ENCODE peak calls at places on chromosomes 4 and X, in five cellular contexts. One of them, this sample, is unnamed.

GRCh38 chrX:29491659-29492058 is 723.7 kb upstream of the MAGEB2 start:
- DNase-seq in cardiac muscle cell: no peak
- DNase-seq in K562: no peak
- DNase-seq in tibial nerve: no peak
- DNase-seq in psoas muscle: no peak
- DNase-seq in this sample: no peak

GRCh38 chr4:123562994-123563745 is 166.6 kb downstream of the SPRY1 start:
- DNase-seq in psoas muscle: no peak
- DNase-seq in tibial nerve: no peak
- DNase-seq in cardiac muscle cell: peak; percentile 25
- DNase-seq in K562: no peak
- DNase-seq in this sample: no peak

GRCh38 chr4:179664628-179665027 is 2222.4 kb upstream of the AGA start:
- DNase-seq in cardiac muscle cell: no peak
- DNase-seq in psoas muscle: no peak
- DNase-seq in tibial nerve: no peak
- DNase-seq in K562: no peak
- DNase-seq in this sample: no peak

GRCh38 chr4:47862297-47862696 is 24.4 kb upstream of the CORIN start:
- DNase-seq in tibial nerve: no peak
- DNase-seq in cardiac muscle cell: peak; percentile 19
- DNase-seq in psoas muscle: no peak
- DNase-seq in K562: no peak
- DNase-seq in this sample: no peak

GRCh38 chr4:155609455-155610059 is 57.1 kb upstream of the GUCY1A1 start:
- DNase-seq in tibial nerve: no peak
- DNase-seq in cardiac muscle cell: no peak
- DNase-seq in K562: no peak
- DNase-seq in psoas muscle: no peak
- DNase-seq in this sample: no peak

GRCh38 chr4:18390655-18391369 is 369.3 kb upstream of the LCORL start:
- DNase-seq in cardiac muscle cell: no peak
- DNase-seq in tibial nerve: no peak
- DNase-seq in K562: no peak
- DNase-seq in psoas muscle: no peak
- DNase-seq in this sample: no peak

GRCh38 chr4:145698507-145698906 is 18.6 kb downstream of the C4orf51 start:
- DNase-seq in psoas muscle: no peak
- DNase-seq in cardiac muscle cell: no peak
- DNase-seq in K562: no peak
- DNase-seq in tibial nerve: no peak
- DNase-seq in this sample: no peak

GRCh38 chrX:37420756-37421155 is 71.6 kb downstream of the PRRG1 start:
- DNase-seq in K562: no peak
- DNase-seq in cardiac muscle cell: no peak
- DNase-seq in tibial nerve: no peak
- DNase-seq in psoas muscle: no peak
- DNase-seq in this sample: no peak

GRCh38 chr4:85774489-85774888 is 299.5 kb downstream of the ARHGAP24 start:
- DNase-seq in K562: no peak
- DNase-seq in tibial nerve: no peak
- DNase-seq in cardiac muscle cell: no peak
- DNase-seq in psoas muscle: no peak
- DNase-seq in this sample: no peak

GRCh38 chrX:30283456-30284200 is 25.6 kb downstream of the NR0B1 start:
- DNase-seq in cardiac muscle cell: peak; percentile 85
- DNase-seq in tibial nerve: no peak
- DNase-seq in psoas muscle: no peak
- DNase-seq in K562: peak; percentile 61
- DNase-seq in this sample: no peak

GRCh38 chr4:185535818-185536729 is 767 bp upstream of the PDLIM3 start:
- DNase-seq in psoas muscle: peak; percentile 43
- DNase-seq in tibial nerve: no peak
- DNase-seq in K562: no peak
- DNase-seq in cardiac muscle cell: peak; percentile 75
- DNase-seq in this sample: no peak

GRCh38 chr4:23877758-23878229 is 12.1 kb downstream of the PPARGC1A start:
- DNase-seq in tibial nerve: no peak
- DNase-seq in cardiac muscle cell: peak; percentile 54
- DNase-seq in psoas muscle: no peak
- DNase-seq in K562: no peak
- DNase-seq in this sample: no peak

GRCh38 chrX:38400401-38400910 is 48.1 kb downstream of the OTC start:
- DNase-seq in cardiac muscle cell: no peak
- DNase-seq in tibial nerve: no peak
- DNase-seq in psoas muscle: no peak
- DNase-seq in K562: no peak
- DNase-seq in this sample: no peak

GRCh38 chr4:183101956-183102480 is 3.0 kb downstream of the WWC2 start:
- DNase-seq in cardiac muscle cell: no peak
- DNase-seq in K562: no peak
- DNase-seq in psoas muscle: no peak
- DNase-seq in tibial nerve: no peak
- DNase-seq in this sample: no peak

GRCh38 chr4:123874044-123874443 is 477.4 kb downstream of the SPRY1 start:
- DNase-seq in K562: no peak
- DNase-seq in cardiac muscle cell: peak; percentile 54
- DNase-seq in tibial nerve: no peak
- DNase-seq in psoas muscle: no peak
- DNase-seq in this sample: no peak

GRCh38 chr4:152972821-152973613 is 36.9 kb downstream of the FHDC1 start:
- DNase-seq in cardiac muscle cell: peak; percentile 89
- DNase-seq in K562: no peak
- DNase-seq in tibial nerve: no peak
- DNase-seq in psoas muscle: peak; percentile 37
- DNase-seq in this sample: no peak

GRCh38 chrX:23752740-23753435 is 9.8 kb upstream of the ACOT9 start:
- DNase-seq in psoas muscle: no peak
- DNase-seq in cardiac muscle cell: peak; percentile 15
- DNase-seq in tibial nerve: no peak
- DNase-seq in K562: no peak
- DNase-seq in this sample: no peak

GRCh38 chrX:44568196-44568595 is 25.5 kb upstream of the FUNDC1 start:
- DNase-seq in tibial nerve: no peak
- DNase-seq in K562: no peak
- DNase-seq in cardiac muscle cell: peak; percentile 51
- DNase-seq in psoas muscle: no peak
- DNase-seq in this sample: no peak

GRCh38 chrX:34880656-34881055 is 61.9 kb upstream of the FAM47B start:
- DNase-seq in tibial nerve: no peak
- DNase-seq in psoas muscle: no peak
- DNase-seq in K562: no peak
- DNase-seq in cardiac muscle cell: peak; percentile 37
- DNase-seq in this sample: no peak

GRCh38 chr4:118396881-118397666 is 44.3 kb upstream of the PRSS12 start:
- DNase-seq in K562: no peak
- DNase-seq in tibial nerve: no peak
- DNase-seq in psoas muscle: no peak
- DNase-seq in cardiac muscle cell: no peak
- DNase-seq in this sample: no peak

GRCh38 chrX:68916891-68917290 is 88.1 kb downstream of the EFNB1 start:
- DNase-seq in cardiac muscle cell: no peak
- DNase-seq in tibial nerve: no peak
- DNase-seq in psoas muscle: no peak
- DNase-seq in K562: no peak
- DNase-seq in this sample: no peak

GRCh38 chr4:162510115-162510514 is 346.3 kb upstream of the FSTL5 start:
- DNase-seq in cardiac muscle cell: no peak
- DNase-seq in K562: no peak
- DNase-seq in tibial nerve: no peak
- DNase-seq in psoas muscle: no peak
- DNase-seq in this sample: no peak
- TF ChIP-seq CTCF in cardiac muscle cell: no peak
- TF ChIP-seq CTCF in K562: no peak
- TF ChIP-seq CTCF in tibial nerve: no peak
- TF ChIP-seq CTCF in psoas muscle: no peak
- TF ChIP-seq CTCF in this sample: no peak

DNA sequence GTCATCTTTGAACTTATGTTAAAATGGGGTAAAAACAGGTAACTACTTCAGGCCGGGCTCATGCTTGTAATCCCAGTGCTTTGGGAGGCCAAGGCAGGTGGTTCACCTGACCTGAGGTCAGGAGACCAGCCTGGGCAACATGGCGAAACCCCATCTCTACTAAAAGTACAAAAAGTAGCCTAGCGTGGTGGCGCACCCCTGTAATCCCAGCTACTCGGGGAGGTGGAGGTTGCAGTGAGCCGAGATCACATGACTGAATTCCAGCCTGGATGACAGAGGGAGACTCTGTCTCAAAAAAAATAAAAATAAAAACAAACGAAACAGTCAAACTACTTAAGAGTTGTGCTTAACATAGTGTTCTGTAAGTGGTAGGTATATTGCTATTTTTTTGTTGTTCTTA is 2.5 kb downstream of the DDX3X start:
- DNase-seq in psoas muscle: no peak
- DNase-seq in cardiac muscle cell: no peak
- DNase-seq in K562: no peak
- DNase-seq in tibial nerve: no peak
- DNase-seq in this sample: no peak
- H3K4me3 ChIP-seq in psoas muscle: peak overlapping the region; percentile 99
- H3K4me3 ChIP-seq in cardiac muscle cell: peak overlapping the region; percentile 59
- H3K4me3 ChIP-seq in K562: peak overlapping the region; percentile 97
- H3K4me3 ChIP-seq in tibial nerve: peak overlapping the region; percentile 82
- H3K4me3 ChIP-seq in this sample: peak overlapping the region; percentile 74

DNA sequence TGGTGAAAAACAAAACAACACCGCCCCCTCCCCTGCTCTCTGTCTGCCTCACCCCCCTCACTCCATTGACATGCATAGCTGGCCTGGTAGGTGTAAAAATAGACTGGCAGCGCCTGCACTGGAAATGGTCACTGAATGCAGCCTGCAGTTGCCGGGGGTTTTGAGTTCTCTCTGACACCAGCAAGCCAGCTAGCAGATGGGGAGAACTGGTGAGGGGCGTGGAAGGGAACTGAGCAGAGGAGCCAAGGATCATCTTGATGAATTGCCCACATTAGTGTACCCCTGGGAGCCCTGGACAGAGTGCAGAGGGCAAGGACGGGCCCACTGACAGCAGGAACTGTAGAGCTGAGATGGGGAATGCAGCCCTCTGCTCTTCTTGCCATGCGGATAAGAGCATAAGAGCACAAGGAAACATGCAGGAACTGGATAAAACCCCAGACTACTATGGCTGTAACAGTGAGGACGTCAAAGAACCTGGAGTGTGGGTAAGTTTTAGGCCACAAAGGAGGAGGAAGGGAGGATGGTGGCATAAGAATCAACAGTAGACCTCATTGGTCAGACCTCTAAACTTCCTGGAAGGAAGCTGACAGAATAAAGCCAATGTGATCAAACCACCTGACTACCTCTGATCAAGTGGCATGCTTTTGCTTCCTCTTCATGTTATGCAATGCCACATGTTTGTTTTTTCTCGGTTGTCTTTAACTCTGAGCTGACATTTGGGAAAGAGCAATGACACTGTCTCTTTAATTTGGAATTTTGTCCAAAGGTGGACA is 96.3 kb downstream of the ANK2 start:
- DNase-seq in tibial nerve: no peak
- DNase-seq in psoas muscle: no peak
- DNase-seq in cardiac muscle cell: no peak
- DNase-seq in K562: no peak
- DNase-seq in this sample: no peak
- H3K27ac ChIP-seq in tibial nerve: peak overlapping the region; percentile 88
- H3K27ac ChIP-seq in psoas muscle: peak overlapping the region; percentile 88
- H3K27ac ChIP-seq in cardiac muscle cell: peak overlapping the region; percentile 91
- H3K27ac ChIP-seq in K562: no peak overlapping the region
- H3K27ac ChIP-seq in this sample: no peak overlapping the region

DNA sequence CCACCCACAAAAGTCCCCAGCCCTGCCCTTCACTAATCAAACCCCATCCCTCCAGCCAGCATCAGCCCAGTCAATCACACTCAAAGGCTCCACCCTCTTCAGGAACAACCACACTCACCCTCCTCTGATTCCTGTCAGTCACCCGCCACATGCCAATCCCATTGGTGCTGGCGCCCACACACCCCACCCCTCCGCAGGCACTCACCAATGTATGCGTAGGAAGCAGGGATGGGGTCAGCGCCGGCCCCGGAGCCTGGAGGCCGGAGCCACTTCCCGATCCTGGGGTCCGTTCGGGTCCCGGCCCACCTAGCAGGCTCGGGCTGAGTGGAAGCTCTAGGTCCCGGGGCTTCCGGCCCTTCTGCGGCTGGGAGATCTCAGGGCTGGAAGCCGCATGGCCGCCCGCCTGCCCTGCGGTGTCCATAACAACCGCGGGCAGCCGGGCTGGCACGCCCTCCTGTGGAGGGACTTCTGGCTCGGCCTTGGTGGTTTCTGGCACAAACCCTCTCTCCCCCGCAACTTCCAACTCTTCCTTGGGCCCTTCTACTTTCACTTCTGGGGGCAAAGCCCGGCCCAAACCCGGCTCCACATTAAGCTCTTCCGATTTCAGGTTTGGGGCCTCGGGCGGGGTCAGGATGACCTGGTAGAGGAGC is 7.9 kb upstream of the CFP start:
- DNase-seq in cardiac muscle cell: peak; percentile 20
- DNase-seq in K562: peak; percentile 30
- DNase-seq in tibial nerve: no peak
- DNase-seq in psoas muscle: peak; percentile 33
- DNase-seq in this sample: peak; percentile 83
- TF ChIP-seq CTCF in cardiac muscle cell: no peak
- TF ChIP-seq CTCF in K562: no peak
- TF ChIP-seq CTCF in tibial nerve: no peak
- TF ChIP-seq CTCF in psoas muscle: no peak
- TF ChIP-seq CTCF in this sample: no peak

DNA sequence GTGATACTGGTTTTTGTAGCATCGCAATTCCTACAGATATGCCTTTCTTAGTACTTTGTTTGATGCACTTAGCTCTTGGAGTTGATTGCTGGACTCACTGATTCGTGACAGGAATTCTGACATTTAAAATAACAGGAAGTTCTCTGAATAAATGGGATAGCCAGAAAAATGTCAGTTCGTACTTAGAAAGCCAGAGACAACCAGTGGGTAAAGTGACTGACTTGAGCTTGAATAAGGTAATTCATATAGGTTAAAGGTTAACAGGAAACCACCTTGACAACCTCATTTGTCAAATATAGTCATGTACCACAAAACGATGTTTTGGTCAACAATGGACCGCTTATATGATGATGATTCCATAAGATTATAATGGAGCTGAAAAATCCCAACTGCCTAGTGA is 181.4 kb downstream of the RPA4 start:
- DNase-seq in cardiac muscle cell: no peak
- DNase-seq in psoas muscle: no peak
- DNase-seq in K562: no peak
- DNase-seq in tibial nerve: no peak
- DNase-seq in this sample: no peak
- H3K4me3 ChIP-seq in cardiac muscle cell: no peak overlapping the region
- H3K4me3 ChIP-seq in psoas muscle: no peak overlapping the region
- H3K4me3 ChIP-seq in K562: no peak overlapping the region
- H3K4me3 ChIP-seq in tibial nerve: no peak overlapping the region
- H3K4me3 ChIP-seq in this sample: no peak overlapping the region

DNA sequence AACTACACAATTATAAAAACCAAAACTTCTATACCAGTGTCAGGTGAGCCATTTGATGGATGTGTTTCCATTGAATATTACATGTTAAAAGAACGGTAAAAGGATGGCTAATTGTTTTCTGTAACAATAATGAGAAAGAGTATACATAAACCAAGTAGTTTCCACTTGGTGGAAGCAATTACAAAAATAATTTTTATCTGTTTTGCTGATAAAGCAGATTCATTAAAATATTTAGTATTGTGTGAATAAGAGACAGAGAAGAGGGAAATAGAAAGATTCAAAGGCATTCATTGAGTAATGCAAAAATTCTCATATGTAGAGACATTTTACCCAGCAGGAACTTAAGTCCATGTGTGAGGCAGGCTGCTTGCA is 95.7 kb downstream of the ANK2 start:
- DNase-seq in cardiac muscle cell: no peak
- DNase-seq in tibial nerve: no peak
- DNase-seq in psoas muscle: no peak
- DNase-seq in K562: no peak
- DNase-seq in this sample: no peak
- H3K27ac ChIP-seq in cardiac muscle cell: peak overlapping the region; percentile 91
- H3K27ac ChIP-seq in tibial nerve: peak overlapping the region; percentile 88
- H3K27ac ChIP-seq in psoas muscle: peak overlapping the region; percentile 88
- H3K27ac ChIP-seq in K562: no peak overlapping the region
- H3K27ac ChIP-seq in this sample: no peak overlapping the region

This sample was measured in lower lobe of right lung.